ENCODE peak calls at places on chromosomes 3 and 15, in eight cellular contexts. One of them, this sample, is unnamed.

GRCh38 chr3:101829066-101829830 is 20.1 kb upstream of the NFKBIZ start:
- DNase-seq in ureter: peak; percentile 66
- DNase-seq in stimulated activated CD8-positive, alpha-beta memory T cell treated with anti-CD3 and anti-CD28 coated beads, Interleukin-4, amount 100 ng/mL, for 48 hours: peak; percentile 70
- DNase-seq in AG04450: no peak
- DNase-seq in fibroblast of mammary gland: peak; percentile 90
- DNase-seq in WTC11: no peak
- DNase-seq in stomach: peak; percentile 42
- DNase-seq in AG20443: peak; percentile 62
- DNase-seq in this sample: peak; percentile 71

GRCh38 chr3:1843111-1843510 is 255.6 kb upstream of the CNTN4 start:
- DNase-seq in ureter: no peak
- DNase-seq in stimulated activated CD8-positive, alpha-beta memory T cell treated with anti-CD3 and anti-CD28 coated beads, Interleukin-4, amount 100 ng/mL, for 48 hours: no peak
- DNase-seq in AG04450: no peak
- DNase-seq in fibroblast of mammary gland: no peak
- DNase-seq in WTC11: no peak
- DNase-seq in stomach: no peak
- DNase-seq in AG20443: no peak
- DNase-seq in this sample: no peak

GRCh38 chr15:55434989-55435825 is 26.9 kb downstream of the PIERCE2 start:
- DNase-seq in ureter: no peak
- DNase-seq in stimulated activated CD8-positive, alpha-beta memory T cell treated with anti-CD3 and anti-CD28 coated beads, Interleukin-4, amount 100 ng/mL, for 48 hours: no peak
- DNase-seq in AG04450: peak; percentile 37
- DNase-seq in fibroblast of mammary gland: peak; percentile 63
- DNase-seq in WTC11: no peak
- DNase-seq in stomach: no peak
- DNase-seq in AG20443: peak; percentile 62
- DNase-seq in this sample: peak; percentile 60

GRCh38 chr15:77580991-77581682 is 51.6 kb downstream of the LINGO1 start:
- DNase-seq in ureter: no peak
- DNase-seq in stimulated activated CD8-positive, alpha-beta memory T cell treated with anti-CD3 and anti-CD28 coated beads, Interleukin-4, amount 100 ng/mL, for 48 hours: no peak
- DNase-seq in AG04450: no peak
- DNase-seq in fibroblast of mammary gland: no peak
- DNase-seq in WTC11: no peak
- DNase-seq in stomach: peak; percentile 60
- DNase-seq in AG20443: no peak
- DNase-seq in this sample: no peak

GRCh38 chr3:20608054-20608738 is 422.2 kb upstream of the SGO1 start:
- DNase-seq in ureter: no peak
- DNase-seq in stimulated activated CD8-positive, alpha-beta memory T cell treated with anti-CD3 and anti-CD28 coated beads, Interleukin-4, amount 100 ng/mL, for 48 hours: no peak
- DNase-seq in AG04450: no peak
- DNase-seq in fibroblast of mammary gland: no peak
- DNase-seq in WTC11: no peak
- DNase-seq in stomach: no peak
- DNase-seq in AG20443: no peak
- DNase-seq in this sample: no peak

GRCh38 chr3:86938706-86939105 is 52.2 kb downstream of the VGLL3 start:
- DNase-seq in ureter: no peak
- DNase-seq in stimulated activated CD8-positive, alpha-beta memory T cell treated with anti-CD3 and anti-CD28 coated beads, Interleukin-4, amount 100 ng/mL, for 48 hours: no peak
- DNase-seq in AG04450: peak; percentile 55
- DNase-seq in fibroblast of mammary gland: peak; percentile 99
- DNase-seq in WTC11: no peak
- DNase-seq in stomach: no peak
- DNase-seq in AG20443: peak; percentile 56
- DNase-seq in this sample: peak; percentile 98

GRCh38 chr3:131221731-131222130 is 159.8 kb upstream of the NUDT16 start:
- DNase-seq in ureter: no peak
- DNase-seq in stimulated activated CD8-positive, alpha-beta memory T cell treated with anti-CD3 and anti-CD28 coated beads, Interleukin-4, amount 100 ng/mL, for 48 hours: no peak
- DNase-seq in AG04450: peak; percentile 23
- DNase-seq in fibroblast of mammary gland: peak; percentile 88
- DNase-seq in WTC11: no peak
- DNase-seq in stomach: no peak
- DNase-seq in AG20443: peak; percentile 57
- DNase-seq in this sample: peak; percentile 90

GRCh38 chr15:67833504-67834248 is 6.2 kb downstream of the RNU6-1 start:
- DNase-seq in ureter: no peak
- DNase-seq in stimulated activated CD8-positive, alpha-beta memory T cell treated with anti-CD3 and anti-CD28 coated beads, Interleukin-4, amount 100 ng/mL, for 48 hours: peak; percentile 53
- DNase-seq in AG04450: no peak
- DNase-seq in fibroblast of mammary gland: no peak
- DNase-seq in WTC11: peak; percentile 84
- DNase-seq in stomach: peak; percentile 47
- DNase-seq in AG20443: peak; percentile 67
- DNase-seq in this sample: peak; percentile 44

GRCh38 chr3:31993843-31994242 is 12.3 kb downstream of the ZNF860 start:
- DNase-seq in ureter: no peak
- DNase-seq in stimulated activated CD8-positive, alpha-beta memory T cell treated with anti-CD3 and anti-CD28 coated beads, Interleukin-4, amount 100 ng/mL, for 48 hours: no peak
- DNase-seq in AG04450: no peak
- DNase-seq in fibroblast of mammary gland: no peak
- DNase-seq in WTC11: no peak
- DNase-seq in stomach: no peak
- DNase-seq in AG20443: no peak
- DNase-seq in this sample: no peak

GRCh38 chr3:169996063-169996462 is 29.5 kb downstream of the SEC62 start:
- DNase-seq in ureter: no peak
- DNase-seq in stimulated activated CD8-positive, alpha-beta memory T cell treated with anti-CD3 and anti-CD28 coated beads, Interleukin-4, amount 100 ng/mL, for 48 hours: no peak
- DNase-seq in AG04450: no peak
- DNase-seq in fibroblast of mammary gland: no peak
- DNase-seq in WTC11: no peak
- DNase-seq in stomach: no peak
- DNase-seq in AG20443: no peak
- DNase-seq in this sample: no peak

GRCh38 chr3:33077976-33078375 is 19.0 kb downstream of the GLB1 start:
- DNase-seq in ureter: no peak
- DNase-seq in stimulated activated CD8-positive, alpha-beta memory T cell treated with anti-CD3 and anti-CD28 coated beads, Interleukin-4, amount 100 ng/mL, for 48 hours: no peak
- DNase-seq in AG04450: no peak
- DNase-seq in fibroblast of mammary gland: no peak
- DNase-seq in WTC11: no peak
- DNase-seq in stomach: no peak
- DNase-seq in AG20443: no peak
- DNase-seq in this sample: no peak

GRCh38 chr15:69304176-69304533 is 5.4 kb downstream of the PAQR5 start:
- DNase-seq in ureter: no peak
- DNase-seq in stimulated activated CD8-positive, alpha-beta memory T cell treated with anti-CD3 and anti-CD28 coated beads, Interleukin-4, amount 100 ng/mL, for 48 hours: no peak
- DNase-seq in AG04450: peak; percentile 61
- DNase-seq in fibroblast of mammary gland: peak; percentile 96
- DNase-seq in WTC11: no peak
- DNase-seq in stomach: no peak
- DNase-seq in AG20443: peak; percentile 88
- DNase-seq in this sample: peak; percentile 85

GRCh38 chr15:22942306-22942855 is 37.8 kb downstream of the CYFIP1 start:
- DNase-seq in ureter: no peak
- DNase-seq in stimulated activated CD8-positive, alpha-beta memory T cell treated with anti-CD3 and anti-CD28 coated beads, Interleukin-4, amount 100 ng/mL, for 48 hours: no peak
- DNase-seq in AG04450: no peak
- DNase-seq in fibroblast of mammary gland: no peak
- DNase-seq in WTC11: no peak
- DNase-seq in stomach: no peak
- DNase-seq in AG20443: no peak
- DNase-seq in this sample: no peak

GRCh38 chr3:129182390-129183180 is 1.1 kb downstream of the CNBP start:
- DNase-seq in ureter: no peak
- DNase-seq in stimulated activated CD8-positive, alpha-beta memory T cell treated with anti-CD3 and anti-CD28 coated beads, Interleukin-4, amount 100 ng/mL, for 48 hours: peak; percentile 55
- DNase-seq in AG04450: no peak
- DNase-seq in fibroblast of mammary gland: peak; percentile 70
- DNase-seq in WTC11: no peak
- DNase-seq in stomach: no peak
- DNase-seq in AG20443: peak; percentile 47
- DNase-seq in this sample: peak; percentile 60

GRCh38 chr3:172546105-172546504 is 22.9 kb upstream of the TNFSF10 start:
- DNase-seq in ureter: no peak
- DNase-seq in stimulated activated CD8-positive, alpha-beta memory T cell treated with anti-CD3 and anti-CD28 coated beads, Interleukin-4, amount 100 ng/mL, for 48 hours: no peak
- DNase-seq in AG04450: no peak
- DNase-seq in fibroblast of mammary gland: no peak
- DNase-seq in WTC11: no peak
- DNase-seq in stomach: no peak
- DNase-seq in AG20443: no peak
- DNase-seq in this sample: no peak

GRCh38 chr15:85750319-85750806 is 44.4 kb downstream of the KLHL25 start:
- DNase-seq in ureter: peak; percentile 73
- DNase-seq in stimulated activated CD8-positive, alpha-beta memory T cell treated with anti-CD3 and anti-CD28 coated beads, Interleukin-4, amount 100 ng/mL, for 48 hours: no peak
- DNase-seq in AG04450: no peak
- DNase-seq in fibroblast of mammary gland: peak; percentile 59
- DNase-seq in WTC11: no peak
- DNase-seq in stomach: peak; percentile 27
- DNase-seq in AG20443: peak; percentile 67
- DNase-seq in this sample: peak; percentile 22

GRCh38 chr3:15471861-15472260 is 44.5 kb downstream of the EAF1 start:
- DNase-seq in ureter: no peak
- DNase-seq in stimulated activated CD8-positive, alpha-beta memory T cell treated with anti-CD3 and anti-CD28 coated beads, Interleukin-4, amount 100 ng/mL, for 48 hours: no peak
- DNase-seq in AG04450: no peak
- DNase-seq in fibroblast of mammary gland: no peak
- DNase-seq in WTC11: no peak
- DNase-seq in stomach: no peak
- DNase-seq in AG20443: no peak
- DNase-seq in this sample: no peak

This sample was measured in EH.